ENCODE peak calls at places on chromosomes 1 and 21, in nine cellular contexts. R, W, J, C, Y, T, U, F and X are unnamed samples.

GRCh38 chr1:9705337-9706098 is 54.0 kb downstream of the PIK3CD start:
- DNase-seq in R (no peak), W (no peak), J (no peak), C (no peak), Y (peak; percentile 52), T (no peak), U (no peak), F (no peak), X (no peak)

GRCh38 chr1:189429610-189430009 is 1048.1 kb downstream of the BRINP3 start:
- DNase-seq in R (peak; percentile 15), W (no peak), J (no peak), C (peak; percentile 37), Y (peak; percentile 4), T (peak; percentile 45), U (no peak), F (no peak), X (no peak)

GRCh38 chr1:16617101-16617727 is 3.9 kb upstream of the NBPF1 start:
- DNase-seq in R (no peak), W (no peak), J (peak; percentile 31), C (no peak), Y (no peak), T (no peak), U (no peak), F (no peak), X (peak; percentile 45)

GRCh38 chr1:95010158-95010557 is 62.6 kb downstream of the ALG14 start:
- DNase-seq in R (no peak), W (no peak), J (no peak), C (no peak), Y (no peak), T (no peak), U (no peak), F (no peak), X (no peak)

GRCh38 chr1:18309552-18310155 is 171.1 kb upstream of the KLHDC7A start:
- DNase-seq in R (no peak), W (no peak), J (no peak), C (no peak), Y (no peak), T (no peak), U (no peak), F (no peak), X (no peak)

GRCh38 chr1:3070654-3071506 is 1.9 kb downstream of the PRDM16 start:
- DNase-seq in R (no peak), W (peak; percentile 52), J (no peak), C (no peak), Y (peak; percentile 26), T (no peak), U (peak; percentile 51), F (no peak), X (peak; percentile 77)

GRCh38 chr1:89884718-89885596 is 64.1 kb downstream of the LRRC8D start:
- DNase-seq in R (no peak), W (no peak), J (no peak), C (no peak), Y (peak; percentile 47), T (no peak), U (no peak), F (no peak), X (no peak)

GRCh38 chr1:162485236-162485635 is 12.4 kb upstream of the UHMK1 start:
- DNase-seq in R (no peak), W (no peak), J (no peak), C (peak; percentile 38), Y (peak; percentile 60), T (no peak), U (no peak), F (no peak), X (no peak)

GRCh38 chr21:39575778-39576177 is 37.0 kb upstream of the B3GALT5 start:
- DNase-seq in R (no peak), W (no peak), J (no peak), C (peak; percentile 26), Y (no peak), T (no peak), U (no peak), F (no peak), X (no peak)

GRCh38 chr1:41277371-41277994 is 35.4 kb upstream of the SCMH1 start:
- DNase-seq in R (no peak), W (no peak), J (no peak), C (no peak), Y (no peak), T (no peak), U (peak; percentile 60), F (no peak), X (no peak)

GRCh38 chr1:226654046-226654445 is 85.0 kb downstream of the ITPKB start:
- DNase-seq in R (peak; percentile 82), W (no peak), J (no peak), C (no peak), Y (peak; percentile 21), T (no peak), U (no peak), F (no peak), X (no peak)

GRCh38 chr1:21522525-21523038 is 13.4 kb downstream of the ALPL start:
- DNase-seq in R (no peak), W (no peak), J (no peak), C (no peak), Y (no peak), T (no peak), U (no peak), F (no peak), X (no peak)

GRCh38 chr21:34603002-34603709 is 11.8 kb downstream of the RCAN1 start:
- DNase-seq in R (peak; percentile 53), W (peak; percentile 71), J (peak; percentile 86), C (peak; percentile 57), Y (peak; percentile 84), T (peak; percentile 57), U (peak; percentile 93), F (no peak), X (peak; percentile 94)

GRCh38 chr1:201461783-201462441 is 7.1 kb downstream of the PHLDA3 start:
- DNase-seq in R (no peak), W (peak; percentile 53), J (peak; percentile 67), C (peak; percentile 100), Y (peak; percentile 99), T (no peak), U (peak; percentile 47), F (peak; percentile 98), X (peak; percentile 93)
- H3K4me3 ChIP-seq in R (no peak overlapping the region), W (no peak overlapping the region), J (no peak overlapping the region), C (peak overlapping the region; percentile 8), Y (peak overlapping the region; percentile 27), T (no peak overlapping the region), U (no peak overlapping the region), F (peak overlapping the region; percentile 33), X (no peak overlapping the region)

GRCh38 chr21:21715286-21715969 is 717.2 kb downstream of the NCAM2 start:
- DNase-seq in R (no peak), W (no peak), J (no peak), C (no peak), Y (peak; percentile 81), T (no peak), U (no peak), F (no peak), X (no peak)

GRCh38 chr21:21712761-21713558 is 714.8 kb downstream of the NCAM2 start:
- DNase-seq in R (no peak), W (no peak), J (no peak), C (no peak), Y (peak; percentile 65), T (no peak), U (no peak), F (no peak), X (no peak)

GRCh38 chr21:21714396-21714795 is 716.2 kb downstream of the NCAM2 start:
- DNase-seq in R (no peak), W (no peak), J (no peak), C (no peak), Y (peak; percentile 85), T (no peak), U (no peak), F (no peak), X (no peak)
- H3K9me3 ChIP-seq in R (no peaks in the 10 kb centered on the region), W (no peaks in the 10 kb centered on the region), J (no peaks in the 10 kb centered on the region), C (peaks cover 14% of the 10 kb centered on the region), Y (no peaks in the 10 kb centered on the region), T (no peaks in the 10 kb centered on the region), U (no peaks in the 10 kb centered on the region), F (no peaks in the 10 kb centered on the region), X (no peaks in the 10 kb centered on the region)

GRCh38 chr1:52709016-52709415 is 10.9 kb upstream of the COA7 start:
- DNase-seq in R (no peak), W (no peak), J (no peak), C (no peak), Y (no peak), T (no peak), U (no peak), F (no peak), X (no peak)

GRCh38 chr1:52702886-52703787 is 5.0 kb upstream of the COA7 start:
- DNase-seq in R (peak; percentile 77), W (peak; percentile 83), J (peak; percentile 94), C (peak; percentile 88), Y (peak; percentile 94), T (peak; percentile 89), U (peak; percentile 94), F (peak; percentile 62), X (peak; percentile 94)

GRCh38 chr1:52707927-52708655 is 9.9 kb upstream of the COA7 start:
- DNase-seq in R (no peak), W (no peak), J (no peak), C (peak; percentile 46), Y (peak; percentile 77), T (no peak), U (no peak), F (no peak), X (no peak)

GRCh38 chr1:52706136-52706670 is 8.1 kb upstream of the COA7 start:
- DNase-seq in R (no peak), W (no peak), J (no peak), C (no peak), Y (no peak), T (no peak), U (no peak), F (no peak), X (no peak)

GRCh38 chr1:52706941-52707926 is 9.1 kb upstream of the COA7 start:
- DNase-seq in R (no peak), W (no peak), J (peak; percentile 80), C (no peak), Y (no peak), T (no peak), U (no peak), F (no peak), X (no peak)
- H3K4me3 ChIP-seq in R (no peak overlapping the region), W (no peak overlapping the region), J (no peak overlapping the region), C (no peak overlapping the region), Y (no peak overlapping the region), T (no peak overlapping the region), U (no peak overlapping the region), F (no peak overlapping the region), X (no peak overlapping the region)

GRCh38 chr1:49526672-49527071 is 497.1 kb downstream of the AGBL4 start:
- DNase-seq in R (no peak), W (no peak), J (no peak), C (no peak), Y (no peak), T (no peak), U (no peak), F (no peak), X (no peak)
- H3K9me3 ChIP-seq in R (no peaks in the 10 kb centered on the region), W (no peaks in the 10 kb centered on the region), J (no peaks in the 10 kb centered on the region), C (no peaks in the 10 kb centered on the region), Y (no peaks in the 10 kb centered on the region), T (no peaks in the 10 kb centered on the region), U (no peaks in the 10 kb centered on the region), F (no peaks in the 10 kb centered on the region), X (no peaks in the 10 kb centered on the region)